ENCODE peak calls at places on chromosomes 6 and 20, in nine cellular contexts. O is effector CD4-positive, alpha-beta T cell; P is amniotic epithelial cell; H is amniotic stem cell; S is osteocyte; A is cardiac fibroblast; E is stimulated activated CD4-positive, alpha-beta T cell treated with anti-CD3 and anti-CD28 coated beads, Interleukin-12 subunit alpha, Interleukin-12 subunit beta, amount 100 ng/mL, for 48 hours; B is aorta; U is DMS 273 treated with DMSO at 0.1 percent for 48 hours. L is an unnamed sample.

GRCh38 chr6:18343741-18344140 is 43.4 kb upstream of the RNF144B start:
- DNase-seq in O (no peak), P (peak), H (peak), S (no peak), A (peak), E (peak), B (no peak), U (no peak), L (no peak)

GRCh38 chr20:21571841-21572690 is 58.2 kb upstream of the NKX2-2 start:
- DNase-seq in O (no peak), P (no peak), H (no peak), S (no peak), A (peak), E (no peak), B (no peak), U (no peak), L (no peak)

GRCh38 chr6:98039876-98040605 is 757.0 kb upstream of the MMS22L start:
- DNase-seq in O (no peak), P (peak), H (no peak), S (no peak), A (peak), E (no peak), B (no peak), U (no peak), L (no peak)

GRCh38 chr6:84635081-84635745 is 129.2 kb downstream of the TBX18 start:
- DNase-seq in O (no peak), P (peak), H (peak), S (no peak), A (peak), E (no peak), B (no peak), U (no peak), L (no peak)

GRCh38 chr6:31122803-31123706 is 2.8 kb upstream of the CDSN start:
- DNase-seq in O (no peak), P (peak), H (peak), S (peak), A (peak), E (no peak), B (peak), U (no peak), L (no peak)

GRCh38 chr20:58065508-58066361 is 162.7 kb downstream of the ANKRD60 start:
- DNase-seq in O (no peak), P (no peak), H (no peak), S (peak), A (no peak), E (no peak), B (no peak), U (no peak), L (no peak)

GRCh38 chr6:13314806-13315205 is 13.5 kb downstream of the TBC1D7 start:
- DNase-seq in O (no peak), P (no peak), H (no peak), S (no peak), A (no peak), E (no peak), B (no peak), U (no peak), L (no peak)

GRCh38 chr6:17820055-17820454 is 113.3 kb upstream of the NUP153 start:
- DNase-seq in O (no peak), P (peak), H (no peak), S (no peak), A (no peak), E (no peak), B (no peak), U (no peak), L (no peak)

GRCh38 chr6:143592335-143592734 is 80.8 kb upstream of the FUCA2 start:
- DNase-seq in O (no peak), P (no peak), H (no peak), S (no peak), A (peak), E (no peak), B (no peak), U (no peak), L (no peak)

GRCh38 chr6:168916576-168917207 is 337.0 kb downstream of the THBS2 start:
- DNase-seq in O (no peak), P (peak), H (no peak), S (no peak), A (no peak), E (no peak), B (peak), U (no peak), L (no peak)

L was measured in chondrocyte.